ENCODE peak calls at places on chromosomes 16 and 17, in four cellular contexts. L, X, Q and U are unnamed samples.

GRCh38 chr17:63911657-63912100 is 621 bp upstream of the CSHL1 start:
- DNase-seq in L (peak), X (peak), Q (no peak), U (peak)

GRCh38 chr17:39979865-39980401 is 674 bp upstream of the PSMD3 start:
- DNase-seq in L (peak), X (peak), Q (peak), U (no peak)

GRCh38 chr16:69188716-69189115 is 1.8 kb downstream of the SNTB2 start:
- DNase-seq in L (no peak), X (no peak), Q (no peak), U (peak)

GRCh38 chr16:81645303-81645702 is 133.8 kb upstream of the PLCG2 start:
- DNase-seq in L (no peak), X (peak), Q (no peak), U (peak)

GRCh38 chr17:7557825-7558543 is 566 bp upstream of the TNFSF13 start:
- DNase-seq in L (no peak), X (peak), Q (peak), U (peak)

GRCh38 chr17:29573871-29574731 is 5.6 kb downstream of the TP53I13 start:
- DNase-seq in L (no peak), X (no peak), Q (no peak), U (no peak)

GRCh38 chr17:17684901-17685774 is 3.9 kb downstream of the RAI1 start:
- DNase-seq in L (no peak), X (no peak), Q (no peak), U (peak)

GRCh38 chr17:34375598-34375997 is 12.6 kb upstream of the CCL1 start:
- DNase-seq in L (no peak), X (no peak), Q (no peak), U (no peak)

GRCh38 chr17:51668155-51668962 is 408.0 kb downstream of the UTP18 start:
- DNase-seq in L (no peak), X (no peak), Q (no peak), U (no peak)

GRCh38 chr16:50531901-50532300 is 16.3 kb upstream of the NKD1 start:
- DNase-seq in L (no peak), X (no peak), Q (no peak), U (no peak)

GRCh38 chr16:85312642-85313540 is 200.6 kb upstream of the CIBAR2 start:
- DNase-seq in L (no peak), X (no peak), Q (no peak), U (no peak)

GRCh38 chr16:69108069-69108904 is 2.8 kb downstream of the HAS3 start:
- DNase-seq in L (no peak), X (peak), Q (no peak), U (no peak)

GRCh38 chr17:80008848-80009247 is 26.8 kb downstream of the TBC1D16 start:
- DNase-seq in L (no peak), X (no peak), Q (no peak), U (no peak)

GRCh38 chr16:50309527-50310307 is 43.4 kb downstream of the ADCY7 start:
- DNase-seq in L (no peak), X (no peak), Q (peak), U (no peak)

GRCh38 chr17:34757106-34757505 is 177.7 kb downstream of the TMEM132E start:
- DNase-seq in L (no peak), X (no peak), Q (no peak), U (no peak)

GRCh38 chr17:39400547-39401411 is 647 bp downstream of the FBXL20 start:
- DNase-seq in L (no peak), X (no peak), Q (no peak), U (peak)

GRCh38 chr17:81685108-81685507 is 1.3 kb downstream of the HGS start:
- DNase-seq in L (no peak), X (no peak), Q (no peak), U (peak)

GRCh38 chr16:17962726-17963125 is 373.8 kb downstream of the NPIPA8 start:
- DNase-seq in L (no peak), X (no peak), Q (no peak), U (no peak)

GRCh38 chr16:13343981-13344380 is 442.6 kb downstream of the SHISA9 start:
- DNase-seq in L (no peak), X (no peak), Q (no peak), U (no peak)

GRCh38 chr16:57277586-57277985 is 6.9 kb downstream of the PLLP start:
- DNase-seq in L (no peak), X (peak), Q (no peak), U (no peak)

GRCh38 chr16:11109551-11109950 is 146.5 kb downstream of the SOCS1 start:
- DNase-seq in L (no peak), X (no peak), Q (no peak), U (no peak)

GRCh38 chr16:4330277-4330882 is 14.5 kb downstream of the GLIS2 start:
- DNase-seq in L (peak), X (peak), Q (peak), U (peak)

GRCh38 chr16:67361038-67361437 is 32.3 kb downstream of the TPPP3 start:
- DNase-seq in L (no peak), X (no peak), Q (no peak), U (no peak)

GRCh38 chr16:67370686-67371085 is 22.6 kb downstream of the TPPP3 start:
- DNase-seq in L (no peak), X (no peak), Q (no peak), U (no peak)

DNA sequence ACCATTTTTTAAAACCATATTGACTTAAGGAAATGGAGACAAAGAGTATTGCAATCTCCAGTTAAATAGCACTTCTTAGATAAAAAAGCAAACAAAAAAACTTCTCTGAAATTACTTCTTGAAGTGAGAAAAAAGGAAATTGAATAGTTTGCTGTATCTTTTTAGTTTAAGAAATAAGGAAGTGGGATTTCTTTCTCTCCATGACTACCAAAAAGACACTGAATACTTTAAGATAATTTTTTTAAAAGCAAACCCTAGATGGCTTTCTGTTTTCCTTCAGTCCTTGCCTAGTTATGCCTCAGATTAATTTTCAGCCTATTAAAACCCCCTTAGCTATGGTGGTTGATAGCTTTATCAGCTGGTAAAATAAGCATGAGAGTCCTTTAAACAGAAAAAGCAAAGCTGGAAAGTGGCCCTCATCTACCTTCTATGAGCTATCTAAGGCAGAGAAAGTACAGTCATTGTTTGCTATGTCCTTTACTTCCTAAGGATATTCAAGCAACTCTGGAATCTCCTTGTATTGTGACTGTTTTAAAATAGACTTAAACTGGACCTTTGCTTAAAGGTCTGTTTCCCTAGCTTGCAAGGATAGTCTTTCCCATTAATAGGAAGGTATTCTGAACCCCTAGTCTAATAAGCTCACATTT is 28.6 kb downstream of the TPPP3 start:
- DNase-seq in L (no peak), X (no peak), Q (no peak), U (peak)
- TF ChIP-seq MYC in L (no peak), X (no peak), Q (no peak), U (no peak)

DNA sequence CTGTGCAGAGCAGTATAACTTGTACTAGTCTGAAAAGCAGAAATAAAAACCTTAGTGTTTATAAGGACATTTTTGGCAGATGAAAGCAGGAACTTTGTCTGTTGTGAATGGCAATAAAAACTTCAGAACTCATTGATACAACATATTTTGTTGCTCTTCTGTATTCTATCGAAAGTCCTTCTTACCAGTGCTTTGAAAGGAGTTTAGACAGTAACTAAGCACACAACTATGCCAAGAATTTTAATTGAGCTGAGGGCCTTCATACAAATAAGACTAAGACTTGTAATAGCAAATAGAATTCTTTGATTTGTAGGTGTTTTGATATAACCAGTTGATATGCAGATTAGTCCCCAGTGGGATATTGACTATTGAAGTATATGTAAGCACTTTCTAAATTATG is 308.4 kb downstream of the ZFHX3 start:
- DNase-seq in L (no peak), X (no peak), Q (peak), U (no peak)
- TF ChIP-seq JUN in L (no peak), X (no peak), Q (no peak), U (no peak)

DNA sequence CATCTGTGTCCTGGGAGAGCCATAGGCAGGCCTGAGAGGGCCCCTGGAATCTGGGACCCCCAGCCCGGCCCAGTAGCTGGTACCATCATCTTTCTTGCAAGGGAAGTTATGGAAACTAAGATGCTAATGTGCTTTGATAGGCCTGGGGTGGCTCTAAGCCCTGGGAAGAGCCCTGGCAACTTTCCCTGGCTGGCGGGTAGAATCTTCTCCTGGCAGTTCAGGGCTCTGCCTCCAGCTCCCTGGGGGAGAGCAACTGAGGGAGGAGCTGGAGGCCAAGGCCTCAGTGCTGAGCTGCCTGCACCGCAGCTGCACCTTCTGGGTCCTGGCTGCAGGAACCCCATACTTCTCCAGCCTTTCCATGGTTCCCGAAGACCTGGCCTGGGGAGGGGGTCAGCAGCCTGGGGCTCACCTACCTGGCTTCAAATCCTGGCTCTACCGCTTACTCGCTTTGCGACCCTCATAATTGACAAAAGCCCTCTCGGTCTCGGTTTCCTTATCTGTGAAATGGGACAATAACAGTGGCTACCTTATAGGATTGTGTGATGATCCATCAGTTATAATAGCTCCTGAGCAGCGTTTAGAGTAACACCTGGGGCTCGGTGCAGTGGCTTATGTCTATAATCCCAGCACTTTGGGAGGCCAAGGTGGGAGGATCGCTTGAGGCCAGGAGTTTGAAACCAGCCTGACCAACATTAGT is 333.7 kb downstream of the SEC14L1 start:
- DNase-seq in L (no peak), X (no peak), Q (no peak), U (no peak)
- TF ChIP-seq MYC in L (no peak), X (no peak), Q (no peak), U (no peak)

GRCh38 chr16:66057056-66057455 is 309.4 kb upstream of the CDH5 start:
- DNase-seq in L (no peak), X (no peak), Q (no peak), U (no peak)

GRCh38 chr16:66054095-66054494 is 312.4 kb upstream of the CDH5 start:
- DNase-seq in L (no peak), X (no peak), Q (no peak), U (no peak)

GRCh38 chr16:66052745-66053144 is 313.7 kb upstream of the CDH5 start:
- DNase-seq in L (no peak), X (no peak), Q (no peak), U (no peak)

DNA sequence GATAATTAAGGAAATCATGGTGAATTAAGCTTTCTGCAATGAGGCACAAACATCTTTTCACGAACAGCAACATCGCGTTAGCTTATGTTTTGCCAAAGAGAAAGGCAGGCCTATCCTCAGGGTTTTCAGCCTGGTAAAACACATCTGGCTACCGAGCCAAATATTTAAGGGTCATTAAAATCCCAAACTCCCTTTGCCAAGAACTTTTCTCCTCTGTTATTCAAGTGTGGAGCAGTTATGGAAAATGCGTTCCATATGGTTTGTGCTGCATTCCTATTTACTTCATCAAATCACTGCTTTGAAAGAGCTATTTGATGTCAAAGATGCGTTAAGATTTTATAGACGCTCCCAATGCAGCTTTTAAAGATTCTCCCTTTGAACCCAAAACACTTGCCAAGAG is 308.3 kb upstream of the CDH5 start:
- DNase-seq in L (no peak), X (no peak), Q (no peak), U (no peak)
- TF ChIP-seq JUN in L (no peak), X (no peak), Q (no peak), U (no peak)

DNA sequence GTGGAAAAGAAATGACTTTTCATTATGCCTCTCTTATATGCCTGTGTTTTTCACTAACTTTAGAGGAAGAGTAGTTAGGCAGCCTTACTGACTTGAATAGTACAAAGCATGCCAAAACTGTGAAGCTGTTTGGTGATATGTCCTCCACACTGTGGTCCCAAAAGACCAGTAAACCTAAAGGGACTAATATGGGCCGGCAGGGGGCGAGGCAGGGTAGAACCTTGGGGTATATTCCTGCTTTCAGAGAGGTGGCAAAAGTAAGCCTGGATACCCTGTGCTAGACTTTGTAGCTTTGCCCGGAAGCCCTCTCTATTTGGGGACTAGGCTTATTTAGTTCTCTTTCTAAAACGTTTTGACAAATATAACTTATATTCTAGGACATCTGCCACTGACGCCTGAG is 36.5 kb upstream of the VWA3A start:
- DNase-seq in L (peak), X (no peak), Q (peak), U (no peak)
- TF ChIP-seq MYC in L (no peak), X (no peak), Q (no peak), U (no peak)

GRCh38 chr16:72561-73537 is at the start of gene RHBDF1:
- DNase-seq in L (peak), X (peak), Q (no peak), U (peak)

GRCh38 chr16:74025-74424 is 1.6 kb upstream of the RHBDF1 start:
- DNase-seq in L (no peak), X (no peak), Q (no peak), U (no peak)

GRCh38 chr16:71210-71539 is 1.3 kb downstream of the RHBDF1 start:
- DNase-seq in L (no peak), X (no peak), Q (no peak), U (no peak)

GRCh38 chr16:69181-69580 is 3.2 kb downstream of the RHBDF1 start:
- DNase-seq in L (no peak), X (no peak), Q (no peak), U (no peak)

GRCh38 chr16:71540-72341 is 690 bp downstream of the RHBDF1 start:
- DNase-seq in L (peak), X (peak), Q (peak), U (peak)
- TF ChIP-seq JUN in L (no peak), X (no peak), Q (no peak), U (no peak)